ENCODE peak calls at places on chromosomes 5 and 9, in nine cellular contexts. U, Z, X, T, H, M, P, Y and S are unnamed samples.

GRCh38 chr9:118439446-118439845 is 735.2 kb downstream of the TLR4 start:
- DNase-seq in U (no peak), Z (no peak), X (no peak), T (no peak), H (no peak), M (no peak), P (no peak), Y (no peak), S (no peak)

GRCh38 chr5:96093890-96094381 is 132.3 kb upstream of the ELL2 start:
- DNase-seq in U (no peak), Z (no peak), X (no peak), T (peak), H (no peak), M (peak), P (no peak), Y (no peak), S (no peak)

GRCh38 chr5:121164632-121165031 is 687.0 kb upstream of the FTMT start:
- DNase-seq in U (no peak), Z (no peak), X (no peak), T (no peak), H (no peak), M (no peak), P (no peak), Y (no peak), S (no peak)

GRCh38 chr5:172832383-172833315 is 1.4 kb upstream of the ERGIC1 start:
- DNase-seq in U (no peak), Z (no peak), X (no peak), T (no peak), H (no peak), M (no peak), P (no peak), Y (no peak), S (no peak)

GRCh38 chr5:8363133-8363532 is 494.2 kb downstream of the MTRR start:
- DNase-seq in U (no peak), Z (peak), X (no peak), T (no peak), H (no peak), M (no peak), P (no peak), Y (no peak), S (no peak)

GRCh38 chr5:76785493-76785892 is 33.3 kb upstream of the F2RL1 start:
- DNase-seq in U (no peak), Z (peak), X (no peak), T (peak), H (no peak), M (peak), P (no peak), Y (no peak), S (no peak)

GRCh38 chr9:112112519-112112918 is 62.6 kb downstream of the SUSD1 start:
- DNase-seq in U (no peak), Z (peak), X (no peak), T (peak), H (no peak), M (peak), P (no peak), Y (no peak), S (no peak)

GRCh38 chr5:142819816-142820215 is 49.6 kb downstream of the ARHGAP26 start:
- DNase-seq in U (no peak), Z (peak), X (no peak), T (no peak), H (no peak), M (no peak), P (no peak), Y (no peak), S (no peak)

GRCh38 chr5:79890119-79890870 is 100.8 kb downstream of the MTX3 start:
- DNase-seq in U (no peak), Z (no peak), X (no peak), T (no peak), H (no peak), M (no peak), P (no peak), Y (no peak), S (no peak)

GRCh38 chr5:77438057-77438456 is 54.1 kb downstream of the WDR41 start:
- DNase-seq in U (no peak), Z (no peak), X (no peak), T (no peak), H (no peak), M (no peak), P (no peak), Y (no peak), S (no peak)

GRCh38 chr5:31029925-31030324 is 163.6 kb upstream of the CDH6 start:
- DNase-seq in U (no peak), Z (no peak), X (no peak), T (no peak), H (no peak), M (no peak), P (no peak), Y (no peak), S (no peak)

GRCh38 chr5:329106-329757 is 7.7 kb downstream of the AHRR start:
- DNase-seq in U (no peak), Z (peak), X (no peak), T (no peak), H (no peak), M (no peak), P (no peak), Y (no peak), S (peak)

GRCh38 chr5:1552469-1553255 is 28.9 kb upstream of the LPCAT1 start:
- DNase-seq in U (no peak), Z (no peak), X (peak), T (no peak), H (no peak), M (no peak), P (no peak), Y (no peak), S (peak)

GRCh38 chr5:14415516-14416074 is 166.0 kb upstream of the OTULINL start:
- DNase-seq in U (no peak), Z (no peak), X (no peak), T (no peak), H (no peak), M (no peak), P (no peak), Y (no peak), S (no peak)

GRCh38 chr5:177498013-177498847 is 826 bp upstream of the PDLIM7 start:
- DNase-seq in U (no peak), Z (no peak), X (no peak), T (no peak), H (peak), M (no peak), P (no peak), Y (no peak), S (no peak)

GRCh38 chr5:32581010-32581785 is 4.2 kb upstream of the SUB1 start:
- DNase-seq in U (no peak), Z (no peak), X (no peak), T (no peak), H (no peak), M (no peak), P (no peak), Y (no peak), S (no peak)

GRCh38 chr5:32777733-32778132 is 66.6 kb downstream of the NPR3 start:
- DNase-seq in U (no peak), Z (no peak), X (no peak), T (no peak), H (no peak), M (no peak), P (no peak), Y (no peak), S (no peak)

GRCh38 chr5:140821375-140822280 is at the start of gene PCDHA5:
- DNase-seq in U (no peak), Z (no peak), X (no peak), T (peak), H (no peak), M (no peak), P (no peak), Y (no peak), S (no peak)

GRCh38 chr9:122219856-122220672 is 8.7 kb downstream of the LHX6 start:
- DNase-seq in U (no peak), Z (no peak), X (no peak), T (no peak), H (no peak), M (no peak), P (no peak), Y (no peak), S (no peak)

GRCh38 chr9:134872482-134873231 is 8.0 kb upstream of the FCN2 start:
- DNase-seq in U (no peak), Z (no peak), X (no peak), T (no peak), H (no peak), M (no peak), P (no peak), Y (no peak), S (no peak)

GRCh38 chr5:159912033-159912800 is 4.1 kb upstream of the ADRA1B start:
- DNase-seq in U (no peak), Z (peak), X (no peak), T (peak), H (no peak), M (no peak), P (no peak), Y (no peak), S (no peak)

GRCh38 chr5:27472875-27473274 is 434.5 kb upstream of the CDH9 start:
- DNase-seq in U (no peak), Z (no peak), X (no peak), T (peak), H (no peak), M (no peak), P (no peak), Y (no peak), S (no peak)

GRCh38 chr9:131670247-131670681 is 69.6 kb downstream of the RAPGEF1 start:
- DNase-seq in U (no peak), Z (no peak), X (peak), T (no peak), H (no peak), M (no peak), P (no peak), Y (peak), S (no peak)

GRCh38 chr5:149333711-149334443 is 11.4 kb upstream of the GRPEL2 start:
- DNase-seq in U (no peak), Z (peak), X (no peak), T (no peak), H (no peak), M (no peak), P (no peak), Y (no peak), S (no peak)

GRCh38 chr5:92313385-92313784 is 930.3 kb upstream of the ARRDC3 start:
- DNase-seq in U (no peak), Z (no peak), X (no peak), T (no peak), H (no peak), M (no peak), P (no peak), Y (no peak), S (no peak)

GRCh38 chr9:136670571-136671253 is 8.0 kb downstream of the EGFL7 start:
- DNase-seq in U (no peak), Z (no peak), X (no peak), T (no peak), H (no peak), M (no peak), P (no peak), Y (no peak), S (no peak)

GRCh38 chr9:114029311-114030170 is 48.6 kb downstream of the AMBP start:
- DNase-seq in U (no peak), Z (no peak), X (no peak), T (no peak), H (no peak), M (no peak), P (peak), Y (no peak), S (peak)

GRCh38 chr5:41414598-41414997 is 95.8 kb downstream of the PLCXD3 start:
- DNase-seq in U (no peak), Z (peak), X (no peak), T (peak), H (no peak), M (peak), P (no peak), Y (peak), S (peak)

GRCh38 chr9:29668732-29669131 is 2095.5 kb upstream of the C9orf72 start:
- DNase-seq in U (no peak), Z (no peak), X (no peak), T (no peak), H (no peak), M (no peak), P (no peak), Y (no peak), S (no peak)

GRCh38 chr5:122323132-122323548 is 11.1 kb downstream of the SNCAIP start:
- DNase-seq in U (no peak), Z (peak), X (no peak), T (no peak), H (no peak), M (no peak), P (no peak), Y (no peak), S (no peak)

GRCh38 chr5:128304791-128305190 is 221.2 kb downstream of the SLC12A2 start:
- DNase-seq in U (no peak), Z (peak), X (no peak), T (no peak), H (no peak), M (no peak), P (no peak), Y (no peak), S (no peak)

GRCh38 chr5:54829102-54829501 is 156.3 kb downstream of the ESM1 start:
- DNase-seq in U (no peak), Z (no peak), X (no peak), T (no peak), H (no peak), M (no peak), P (no peak), Y (no peak), S (no peak)

GRCh38 chr5:1343315-1343751 is 1.6 kb downstream of the CLPTM1L start:
- DNase-seq in U (no peak), Z (no peak), X (no peak), T (no peak), H (peak), M (no peak), P (no peak), Y (no peak), S (no peak)

GRCh38 chr9:4604678-4605095 is 57.4 kb upstream of the PLPP6 start:
- DNase-seq in U (peak), Z (peak), X (peak), T (peak), H (peak), M (peak), P (peak), Y (peak), S (peak)

GRCh38 chr9:125549465-125550215 is 157.4 kb downstream of the MAPKAP1 start:
- DNase-seq in U (no peak), Z (no peak), X (peak), T (no peak), H (peak), M (no peak), P (no peak), Y (peak), S (peak)

GRCh38 chr5:179732918-179733763 is 519 bp downstream of the MAML1 start:
- DNase-seq in U (peak), Z (peak), X (peak), T (peak), H (peak), M (no peak), P (no peak), Y (peak), S (peak)

GRCh38 chr5:33401482-33402390 is 39.0 kb upstream of the TARS1 start:
- DNase-seq in U (no peak), Z (peak), X (no peak), T (no peak), H (no peak), M (peak), P (no peak), Y (no peak), S (no peak)

GRCh38 chr9:10678010-10678409 is 65.2 kb upstream of the PTPRD start:
- DNase-seq in U (no peak), Z (no peak), X (no peak), T (no peak), H (no peak), M (no peak), P (no peak), Y (no peak), S (no peak)

DNA sequence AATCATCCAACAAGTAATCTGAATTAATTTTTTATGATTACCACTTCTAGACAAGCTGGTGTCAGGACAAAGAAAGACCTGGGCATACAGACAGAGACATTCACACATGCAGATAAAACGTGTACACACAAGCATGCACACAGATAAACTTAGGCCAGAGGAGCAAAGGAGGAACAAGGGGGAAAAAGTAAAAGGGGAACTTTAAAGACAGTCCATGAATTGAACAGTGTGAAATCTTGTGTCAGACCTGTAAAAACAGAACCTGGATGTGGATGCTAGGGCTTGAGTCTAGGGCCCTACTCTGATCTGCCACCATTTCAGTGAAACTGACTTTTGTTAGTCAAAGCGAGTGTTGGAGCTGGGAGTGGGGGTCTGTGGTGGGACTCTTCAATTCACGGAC is 11.2 kb upstream of the ZSWIM6 start:
- DNase-seq in U (no peak), Z (no peak), X (no peak), T (no peak), H (no peak), M (no peak), P (no peak), Y (no peak), S (no peak)
- TF ChIP-seq POLR2A in U (no peak), Z (no peak), X (no peak), T (no peak), H (no peak), M (no peak), P (no peak), Y (no peak), S (no peak)

DNA sequence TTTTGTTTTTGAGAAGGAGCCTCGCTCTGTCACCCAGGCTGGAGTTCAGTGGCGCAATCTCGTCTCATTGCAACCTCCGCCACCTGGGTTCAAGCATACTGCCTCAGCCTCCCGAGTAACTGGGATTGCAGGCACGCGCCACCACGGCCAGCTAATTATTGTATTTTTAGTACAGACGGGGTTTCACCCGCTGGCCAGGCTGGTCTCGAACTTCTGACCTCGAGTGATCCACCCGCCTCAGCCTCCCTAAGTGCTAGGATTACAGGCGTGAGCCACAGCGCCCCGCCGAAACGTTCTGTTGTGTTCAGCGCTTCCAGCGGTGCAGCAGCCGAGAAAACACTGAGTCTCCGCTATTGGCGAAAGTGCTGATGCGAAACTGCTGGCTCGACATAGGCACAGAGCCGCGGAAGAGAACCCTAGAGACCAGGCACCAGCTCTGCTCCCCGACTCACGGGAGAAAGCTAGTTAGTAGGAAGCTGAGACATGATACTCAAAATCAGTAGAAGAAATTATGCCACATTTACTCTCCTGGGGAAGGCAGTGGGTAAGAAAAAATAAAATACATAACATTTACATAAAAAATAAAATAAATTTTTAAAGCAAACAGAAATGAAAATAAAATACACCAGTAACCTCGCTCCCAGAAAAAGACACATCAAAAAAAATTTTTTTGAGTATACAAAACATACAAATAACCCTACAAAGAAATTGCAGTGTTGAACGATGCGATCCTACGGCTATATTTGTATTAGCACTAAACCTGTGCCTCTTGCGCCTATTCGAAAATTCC is 31.6 kb downstream of the ANXA2R start:
- DNase-seq in U (no peak), Z (peak), X (peak), T (peak), H (peak), M (peak), P (no peak), Y (peak), S (peak)
- TF ChIP-seq POLR2A in U (peak), Z (no peak), X (no peak), T (peak), H (no peak), M (no peak), P (peak), Y (peak), S (no peak)

GRCh38 chr9:127452481-127453092 is 1.3 kb downstream of the LRSAM1 start:
- DNase-seq in U (no peak), Z (peak), X (peak), T (no peak), H (peak), M (no peak), P (peak), Y (peak), S (peak)

GRCh38 chr9:127449332-127449966 is 1.8 kb downstream of the RPL12 start:
- DNase-seq in U (no peak), Z (no peak), X (no peak), T (no peak), H (no peak), M (no peak), P (no peak), Y (no peak), S (no peak)

GRCh38 chr9:127450170-127450830 is 906 bp downstream of the RPL12 start:
- DNase-seq in U (no peak), Z (peak), X (no peak), T (no peak), H (peak), M (no peak), P (no peak), Y (peak), S (no peak)

GRCh38 chr9:127451681-127452480 is 571 bp downstream of the LRSAM1 start:
- DNase-seq in U (peak), Z (peak), X (peak), T (peak), H (peak), M (no peak), P (peak), Y (peak), S (peak)

DNA sequence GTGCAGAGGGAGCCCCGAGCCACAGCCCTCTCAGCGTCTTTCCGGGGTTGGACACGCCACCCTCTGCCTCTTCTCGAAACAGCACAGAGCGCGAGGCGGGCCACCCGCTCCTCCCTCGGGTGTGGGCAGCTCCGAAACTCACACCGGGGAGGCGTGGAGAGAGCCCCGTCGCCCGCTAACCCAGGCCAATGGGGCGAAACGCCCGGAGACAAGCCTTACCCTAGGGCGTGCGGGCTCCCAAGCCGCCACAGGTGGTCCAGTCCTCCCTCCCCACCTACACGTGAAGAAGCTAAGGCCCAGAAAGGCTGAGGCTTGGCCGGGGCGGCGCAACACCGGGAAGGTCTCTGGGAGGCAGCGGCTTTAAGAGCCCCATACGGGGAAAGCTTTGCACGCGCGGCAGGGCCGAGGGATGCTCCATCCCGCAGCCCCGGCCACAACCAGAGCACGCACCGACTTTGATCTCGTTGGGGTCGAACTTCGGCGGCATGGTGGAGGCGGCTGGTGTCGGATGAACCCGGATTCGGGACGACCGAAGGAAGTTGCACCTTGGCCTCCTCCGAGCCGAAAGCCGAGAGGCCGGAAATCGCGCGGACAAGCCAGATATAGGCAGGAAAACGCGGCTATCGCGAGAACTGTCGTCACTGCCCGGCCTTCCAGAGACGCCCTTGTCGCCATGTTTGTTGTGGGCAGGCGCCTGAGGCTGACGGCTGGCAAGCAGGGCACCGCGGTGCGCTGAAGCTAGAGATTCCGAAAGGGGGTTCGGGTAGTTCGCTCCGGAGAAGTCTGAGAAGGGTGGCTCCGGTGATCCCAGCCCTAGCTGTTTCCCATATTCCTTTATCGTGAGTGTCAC is at the start of the genes LRSAM1 and RPL12:
- DNase-seq in U (peak), Z (peak), X (peak), T (peak), H (peak), M (peak), P (peak), Y (peak), S (peak)
- TF ChIP-seq POLR2A in U (peak), Z (peak), X (peak), T (peak), H (no peak), M (peak), P (peak), Y (peak), S (no peak)

GRCh38 chr9:128551652-128552152 is 685 bp upstream of the SPTAN1 start:
- DNase-seq in U (no peak), Z (no peak), X (no peak), T (no peak), H (no peak), M (no peak), P (no peak), Y (no peak), S (no peak)
- TF ChIP-seq POLR2A in U (no peak), Z (no peak), X (no peak), T (no peak), H (no peak), M (no peak), P (peak), Y (no peak), S (no peak)